ENCODE peak calls at places on chromosomes 16 and 17, in four cellular contexts. D is heart right ventricle; Q is CD8-positive, alpha-beta T cell; R is fibroblast of lung. N is an unnamed sample.

GRCh38 chr17:39352511-39352910 is 48.9 kb downstream of the FBXL20 start:
- DNase-seq in D (no peak), Q (no peak), R (no peak), N (no peak)

GRCh38 chr17:81641825-81642489 is 5.0 kb downstream of the TSPAN10 start:
- DNase-seq in D (no peak), Q (no peak), R (peak; percentile 75), N (no peak)

GRCh38 chr16:31438414-31438813 is 4.2 kb downstream of the ZNF843 start:
- DNase-seq in D (no peak), Q (no peak), R (no peak), N (no peak)

GRCh38 chr16:22969567-22969966 is 155.6 kb downstream of the HS3ST2 start:
- DNase-seq in D (no peak), Q (no peak), R (no peak), N (no peak)

GRCh38 chr17:45093444-45094110 is 32.5 kb downstream of the NMT1 start:
- DNase-seq in D (no peak), Q (no peak), R (peak; percentile 65), N (no peak)

GRCh38 chr16:48421741-48422140 is 36.5 kb upstream of the SIAH1 start:
- DNase-seq in D (no peak), Q (no peak), R (no peak), N (no peak)

GRCh38 chr17:78342438-78343098 is 17.3 kb downstream of the SOCS3 start:
- DNase-seq in D (peak; percentile 56), Q (no peak), R (peak; percentile 96), N (no peak)

GRCh38 chr16:64094992-64095579 is 1026.8 kb downstream of the CDH11 start:
- DNase-seq in D (no peak), Q (no peak), R (peak; percentile 58), N (no peak)

GRCh38 chr17:77476920-77477805 is 336.4 kb downstream of the SEC14L1 start:
- DNase-seq in D (peak; percentile 52), Q (no peak), R (peak; percentile 98), N (no peak)

GRCh38 chr17:74361613-74362391 is at the start of gene BTBD17:
- DNase-seq in D (peak; percentile 70), Q (peak; percentile 37), R (no peak), N (peak; percentile 81)

GRCh38 chr17:64343833-64344637 is 46.6 kb downstream of the PECAM1 start:
- DNase-seq in D (peak; percentile 81), Q (no peak), R (peak; percentile 93), N (peak; percentile 19)

GRCh38 chr17:62565817-62566216 is 61.7 kb upstream of the MRC2 start:
- DNase-seq in D (no peak), Q (no peak), R (peak; percentile 86), N (no peak)

GRCh38 chr17:4559851-4560820 is at the start of gene GGT6:
- DNase-seq in D (no peak), Q (no peak), R (no peak), N (no peak)

GRCh38 chr16:3467920-3468319 is 24.4 kb downstream of the NAA60 start:
- DNase-seq in D (no peak), Q (no peak), R (peak; percentile 40), N (no peak)

GRCh38 chr16:57730771-57731730 is 4.5 kb upstream of the KATNB1 start:
- DNase-seq in D (no peak), Q (no peak), R (no peak), N (no peak)

GRCh38 chr16:4787627-4788482 is at the start of gene SEPTIN12:
- DNase-seq in D (no peak), Q (no peak), R (no peak), N (no peak)
- TF ChIP-seq CTCF in D (no peak), Q (no peak), R (no peak), N (no peak)

GRCh38 chr16:50591800-50592771 is 43.9 kb downstream of the NKD1 start:
- DNase-seq in D (peak; percentile 81), Q (no peak), R (no peak), N (no peak)
- TF ChIP-seq CTCF in D (no peak), Q (no peak), R (no peak), N (no peak)

DNA sequence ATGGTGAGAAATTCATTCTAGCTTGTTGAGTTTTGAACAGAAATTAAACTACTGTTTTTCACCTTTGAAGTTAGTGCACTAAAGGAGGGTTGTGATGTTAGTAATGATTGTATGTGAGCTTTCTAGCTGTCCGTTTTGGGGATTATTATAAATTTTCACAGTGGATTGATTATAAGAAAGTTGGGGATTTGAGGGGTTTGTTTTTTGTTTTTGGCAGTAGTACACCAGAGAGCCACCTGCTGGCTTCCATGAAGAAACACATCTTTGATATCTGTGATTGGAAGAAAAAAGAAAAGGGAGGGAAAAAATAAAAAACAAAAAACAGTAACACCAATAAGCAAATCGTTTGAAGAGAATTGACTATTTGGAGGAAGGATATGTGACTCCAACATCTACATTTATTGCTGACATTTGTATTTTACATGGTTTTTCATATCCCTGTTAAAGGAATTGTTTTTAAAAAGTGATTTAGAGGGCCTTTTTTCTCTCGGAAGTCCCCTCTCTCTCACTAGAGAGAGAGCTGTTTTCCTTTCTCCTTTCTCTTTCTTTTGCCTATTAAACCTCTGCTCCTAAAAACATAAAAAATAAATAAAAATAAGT is 1469.5 kb upstream of the GOT2 start:
- DNase-seq in D (no peak), Q (no peak), R (peak; percentile 35), N (no peak)
- TF ChIP-seq CTCF in D (no peak), Q (no peak), R (peak; percentile 43), N (peak; percentile 51)

GRCh38 chr17:75771334-75772281 is 6.6 kb upstream of the GALK1 start:
- DNase-seq in D (no peak), Q (no peak), R (no peak), N (no peak)
- TF ChIP-seq CTCF in D (no peak), Q (no peak), R (no peak), N (no peak)

GRCh38 chr16:29011112-29011511 is 26.3 kb downstream of the LAT start:
- DNase-seq in D (no peak), Q (no peak), R (no peak), N (peak; percentile 11)
- TF ChIP-seq CTCF in D (no peak), Q (no peak), R (no peak), N (no peak)

DNA sequence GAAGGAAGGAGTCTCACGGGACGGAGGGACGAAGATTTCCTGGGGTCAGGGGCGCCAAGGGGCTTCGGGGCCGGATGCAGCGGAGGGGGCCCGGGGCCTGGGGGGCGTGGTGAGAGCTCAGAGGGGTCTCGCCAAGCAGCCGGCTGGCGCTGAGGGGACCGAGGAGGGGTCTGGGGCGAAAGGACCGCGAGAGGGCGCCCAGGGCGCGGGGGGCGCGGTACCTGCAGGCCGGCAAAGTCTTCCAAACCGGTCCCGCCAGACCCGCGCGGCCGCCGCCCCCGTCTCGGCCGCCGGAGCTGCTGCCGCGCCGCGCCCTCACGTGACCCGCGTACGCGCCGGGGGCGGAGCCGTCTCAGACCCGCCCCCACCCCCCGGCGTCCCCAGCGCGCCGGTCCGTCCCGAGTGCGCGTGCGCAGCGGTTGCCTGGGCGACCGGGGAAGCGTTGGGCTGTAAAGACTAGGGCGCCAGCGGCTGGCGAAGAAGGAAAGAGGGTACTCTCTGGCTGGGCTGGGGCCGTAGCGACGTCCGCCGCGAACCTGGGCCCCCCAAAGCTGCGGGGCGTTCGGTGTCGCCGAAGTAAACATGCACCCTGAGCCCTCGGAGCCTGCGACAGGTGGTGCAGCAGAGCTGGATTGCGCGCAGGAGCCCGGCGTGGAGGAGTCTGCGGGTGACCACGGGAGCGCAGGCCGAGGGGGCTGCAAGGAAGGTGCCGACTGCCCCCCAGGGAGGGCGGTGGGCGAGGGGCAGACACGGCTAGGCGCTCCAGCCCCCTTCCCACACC is at the start of the genes DNAAF1 and HSDL1:
- DNase-seq in D (peak; percentile 95), Q (peak; percentile 96), R (peak; percentile 63), N (peak; percentile 98)
- TF ChIP-seq CTCF in D (peak; percentile 6), Q (no peak), R (no peak), N (no peak)

DNA sequence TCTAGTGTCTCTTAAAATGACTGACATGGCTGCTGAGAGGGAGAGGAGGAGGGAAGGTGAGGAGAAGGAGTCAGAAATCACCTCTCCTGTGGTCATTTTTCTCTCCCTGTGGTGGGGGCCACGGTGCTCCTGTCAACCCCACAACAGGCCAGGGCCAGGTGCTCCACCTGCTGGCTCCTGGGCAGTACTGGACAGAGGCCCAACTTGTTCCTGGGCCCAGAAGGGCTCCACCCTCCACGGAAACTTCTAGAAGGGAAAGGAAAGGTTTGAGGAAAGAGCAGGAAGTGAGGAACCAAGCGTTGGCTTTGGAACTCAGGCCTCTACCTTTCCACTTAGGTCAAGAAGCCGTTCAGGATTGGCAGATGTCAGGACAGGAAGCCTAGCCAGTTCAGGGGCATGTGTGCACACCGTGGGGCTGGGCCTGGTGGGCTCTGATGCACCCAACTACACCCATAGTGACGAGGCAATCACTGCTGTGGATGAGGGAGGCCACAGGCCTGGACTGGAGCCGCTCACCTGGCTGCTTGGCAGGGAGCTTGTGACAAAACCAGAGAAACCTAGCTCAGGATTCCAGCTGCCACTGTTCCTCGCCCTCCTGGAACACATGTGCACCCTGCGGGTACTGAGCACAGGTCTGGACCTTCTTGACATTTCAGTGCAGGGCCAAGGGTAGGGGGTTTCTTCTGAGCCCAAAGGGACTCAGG is 36.1 kb downstream of the WNT3 start:
- DNase-seq in D (no peak), Q (no peak), R (no peak), N (peak; percentile 38)
- TF ChIP-seq CTCF in D (no peak), Q (peak; percentile 32), R (peak; percentile 25), N (peak; percentile 49)

GRCh38 chr16:11698271-11698689 is 30.0 kb downstream of the SNN start:
- DNase-seq in D (no peak), Q (no peak), R (peak; percentile 28), N (no peak)
- TF ChIP-seq CTCF in D (no peak), Q (no peak), R (no peak), N (no peak)

GRCh38 chr16:88003736-88004135 is 52.5 kb downstream of the BANP start:
- DNase-seq in D (no peak), Q (no peak), R (no peak), N (no peak)

GRCh38 chr16:88005968-88006367 is 54.7 kb downstream of the BANP start:
- DNase-seq in D (no peak), Q (no peak), R (no peak), N (no peak)

GRCh38 chr16:88004391-88004790 is 53.2 kb downstream of the BANP start:
- DNase-seq in D (no peak), Q (no peak), R (no peak), N (no peak)

GRCh38 chr16:88003316-88003715 is 52.1 kb downstream of the BANP start:
- DNase-seq in D (no peak), Q (no peak), R (no peak), N (no peak)

DNA sequence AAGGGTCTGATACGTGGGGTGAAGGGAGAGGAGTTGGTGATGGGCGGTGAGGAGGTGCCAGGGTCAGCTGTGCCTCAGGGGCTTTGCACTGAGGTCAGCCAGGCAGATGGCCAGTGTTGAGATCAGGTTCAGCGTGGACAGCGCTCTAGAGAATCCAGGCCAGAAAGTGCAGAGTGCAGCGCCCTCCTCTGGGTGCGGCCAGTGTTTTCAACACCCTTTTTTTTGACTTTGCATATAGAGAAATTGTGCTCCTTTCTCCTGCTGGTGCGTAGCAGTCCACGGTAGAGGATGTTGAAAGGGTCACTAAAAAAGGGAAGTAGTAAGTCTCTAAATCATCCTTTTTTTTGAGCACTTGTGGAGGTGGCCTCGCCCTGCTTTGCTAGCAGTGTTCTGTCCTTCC is 53.9 kb downstream of the BANP start:
- DNase-seq in D (no peak), Q (no peak), R (no peak), N (peak; percentile 38)
- TF ChIP-seq CTCF in D (no peak), Q (no peak), R (no peak), N (peak; percentile 21)

DNA sequence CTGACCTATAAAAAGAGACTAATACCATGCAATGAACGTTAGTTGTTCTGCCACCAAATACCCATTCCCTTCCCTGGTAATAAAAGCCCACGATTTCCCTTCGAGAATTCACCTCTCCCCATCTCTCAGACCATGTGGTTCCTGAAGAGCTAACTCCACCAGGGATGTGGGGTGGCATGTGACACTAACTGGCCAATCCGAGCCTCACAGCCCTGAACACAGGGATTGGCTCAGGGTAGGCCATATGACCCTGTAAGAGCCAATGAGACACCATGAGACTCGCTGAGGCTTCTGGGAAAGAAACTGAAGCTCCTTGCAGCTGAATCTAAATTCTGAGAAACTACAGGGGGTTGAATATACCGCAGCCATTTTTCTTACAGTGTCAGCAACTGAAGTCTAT is 21.1 kb downstream of the HELZ start:
- DNase-seq in D (no peak), Q (no peak), R (no peak), N (no peak)
- TF ChIP-seq CTCF in D (no peak), Q (no peak), R (no peak), N (no peak)